ENCODE peak calls at places on chromosomes 5 and 9, in six cellular contexts. G is K562, Y is H1, R is GM12891, X is HepG2, W is GM12878. N is an unnamed sample.
A peak's percentile ranks its signal among the peaks of the same experiment; 100 is the strongest.

GRCh38 chr9:98575379-98576346 is 133.1 kb downstream of the GABBR2 start:
- DNase-seq in G (peak; percentile 92), Y (no peak), R (peak; percentile 58), X (no peak), W (peak; percentile 86), N (peak; percentile 56)

GRCh38 chr5:156094001-156094400 is 233.0 kb upstream of the SGCD start:
- DNase-seq in G (no peak), Y (peak; percentile 10), R (no peak), X (no peak), W (no peak), N (no peak)

GRCh38 chr5:111834926-111835599 is 78.1 kb upstream of the NREP start:
- DNase-seq in G (no peak), Y (no peak), R (no peak), X (no peak), W (no peak), N (no peak)

GRCh38 chr5:34624711-34625110 is 31.4 kb upstream of the RAI14 start:
- DNase-seq in G (no peak), Y (no peak), R (no peak), X (no peak), W (no peak), N (no peak)

GRCh38 chr5:54520940-54521339 is 3.4 kb downstream of the SNX18 start:
- DNase-seq in G (no peak), Y (no peak), R (no peak), X (no peak), W (no peak), N (no peak)

GRCh38 chr5:136133416-136134383 is 1.1 kb downstream of the SMAD5 start:
- DNase-seq in G (peak; percentile 32), Y (no peak), R (no peak), X (peak; percentile 52), W (no peak), N (no peak)

GRCh38 chr9:125756499-125756898 is 9.3 kb downstream of the PBX3 start:
- DNase-seq in G (no peak), Y (no peak), R (no peak), X (no peak), W (no peak), N (no peak)

GRCh38 chr5:180790020-180790419 is 12.6 kb downstream of the MGAT1 start:
- DNase-seq in G (no peak), Y (no peak), R (no peak), X (peak; percentile 48), W (no peak), N (no peak)

GRCh38 chr5:79956173-79956670 is 34.8 kb downstream of the MTX3 start:
- DNase-seq in G (no peak), Y (no peak), R (no peak), X (no peak), W (no peak), N (no peak)

GRCh38 chr5:144531191-144531590 is 360.5 kb downstream of the KCTD16 start:
- DNase-seq in G (no peak), Y (no peak), R (no peak), X (no peak), W (no peak), N (no peak)

GRCh38 chr5:9782806-9783560 is 152.8 kb upstream of the TAS2R1 start:
- DNase-seq in G (no peak), Y (no peak), R (no peak), X (no peak), W (no peak), N (no peak)

GRCh38 chr5:145681686-145682085 is 153.5 kb downstream of the PRELID2 start:
- DNase-seq in G (peak; percentile 75), Y (no peak), R (peak; percentile 14), X (peak; percentile 83), W (peak; percentile 32), N (no peak)

GRCh38 chr9:33164138-33164809 is 2.9 kb downstream of the B4GALT1 start:
- DNase-seq in G (no peak), Y (no peak), R (no peak), X (no peak), W (no peak), N (no peak)
- TF ChIP-seq POLR2A in G (no peak), Y (no peak), R (no peak), X (no peak), W (no peak), N (no peak)

GRCh38 chr5:69238760-69239251 is 4.1 kb downstream of the CDK7 start:
- DNase-seq in G (no peak), Y (no peak), R (no peak), X (no peak), W (no peak), N (no peak)
- TF ChIP-seq TAF1 in G (no peak), Y (no peak), R (no peak), X (no peak), W (no peak), N (no peak)

DNA sequence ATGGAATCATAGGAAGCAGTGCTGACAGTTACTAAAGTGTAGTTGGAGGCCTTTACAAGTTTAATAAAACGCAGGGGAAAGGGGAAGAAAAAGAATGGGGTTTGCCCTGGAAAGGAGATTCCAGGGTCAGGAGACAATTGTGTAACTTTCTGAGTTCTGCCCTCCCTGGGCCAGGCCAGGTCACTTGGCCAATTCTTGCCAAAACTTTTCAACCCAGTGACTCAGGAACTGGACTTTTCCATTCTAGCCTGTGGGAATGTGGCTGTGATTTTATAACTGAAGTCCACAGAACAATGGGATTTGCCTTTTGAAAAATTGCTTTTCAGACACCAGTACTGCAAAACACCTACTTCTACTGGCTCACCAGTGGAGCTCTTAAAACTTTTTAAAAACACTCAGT is 289.8 kb upstream of the ANKRD55 start:
- DNase-seq in G (no peak), Y (no peak), R (no peak), X (no peak), W (no peak), N (no peak)
- TF ChIP-seq POLR2AphosphoS5 in G (no peak), Y (no peak), R (no peak), X (no peak), W (no peak), N (no peak)

DNA sequence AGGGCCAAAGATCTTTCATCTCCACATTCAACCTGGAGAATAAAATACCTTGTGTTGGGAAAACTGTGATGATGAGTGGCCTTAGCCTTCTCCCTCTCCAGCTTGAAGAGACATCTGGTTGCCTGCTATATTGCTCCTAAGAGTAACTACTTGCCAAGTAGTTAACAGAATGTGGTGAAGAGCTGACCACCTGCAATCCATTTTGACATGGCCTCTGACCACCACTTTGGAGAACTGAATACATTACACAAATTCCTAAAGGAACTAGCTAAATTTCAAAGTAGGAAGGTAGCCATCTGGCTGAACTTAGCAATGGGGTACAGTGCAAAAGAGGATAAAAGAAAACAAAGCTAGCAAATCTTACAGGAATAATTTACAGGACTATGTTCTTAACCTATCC is 7.2 kb downstream of the TBCA start:
- DNase-seq in G (no peak), Y (no peak), R (no peak), X (no peak), W (no peak), N (no peak)
- TF ChIP-seq POLR2A in G (no peak), Y (no peak), R (no peak), X (no peak), W (no peak), N (no peak)

GRCh38 chr9:21836437-21837161 is 34.2 kb downstream of the MTAP start:
- DNase-seq in G (no peak), Y (no peak), R (no peak), X (peak; percentile 34), W (no peak), N (no peak)
- TF ChIP-seq TAF1 in G (no peak), Y (no peak), R (no peak), X (no peak), W (no peak), N (no peak)

DNA sequence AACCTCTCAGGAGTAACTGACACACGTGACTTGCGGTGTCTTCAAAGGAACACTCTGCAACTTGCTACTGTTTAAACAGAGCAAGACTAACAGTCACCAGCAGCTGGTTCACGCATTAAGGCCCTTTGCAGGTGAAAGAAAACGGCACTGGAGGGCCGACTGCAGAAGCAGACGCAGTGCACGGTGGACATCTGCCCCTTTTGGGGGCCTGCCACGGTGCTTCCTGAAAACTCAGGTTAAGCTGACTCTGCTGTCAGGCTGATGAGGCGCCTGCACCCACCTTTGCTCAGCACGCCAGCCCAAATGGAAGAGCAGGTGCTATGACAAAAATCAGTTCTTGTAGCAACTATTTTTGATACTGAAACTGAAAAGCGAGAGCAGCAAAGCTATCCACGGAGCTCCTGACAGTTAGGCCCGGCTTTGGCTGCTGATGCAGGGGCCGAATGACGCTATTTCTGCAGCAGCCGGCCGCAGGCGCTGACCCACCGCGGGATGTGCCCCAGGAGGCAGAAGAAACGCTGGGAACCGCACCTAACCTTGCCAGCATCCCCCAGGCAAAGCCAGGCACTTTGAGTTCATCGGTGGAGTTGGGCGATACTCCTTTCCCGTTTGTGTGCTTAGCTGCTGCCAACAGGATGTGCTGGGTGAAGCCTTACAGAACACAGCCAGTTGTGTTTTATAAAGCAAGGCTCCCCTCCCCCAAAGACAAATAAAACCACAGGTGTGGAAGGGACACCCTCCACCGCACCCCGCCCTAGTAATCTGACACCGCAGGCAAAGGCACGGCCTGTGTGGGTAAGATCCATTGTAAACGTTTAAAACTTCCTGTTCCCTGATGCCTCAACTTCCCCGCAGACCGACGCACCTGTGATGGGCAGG is 21.1 kb upstream of the TERT start:
- DNase-seq in G (peak; percentile 56), Y (no peak), R (peak; percentile 72), X (peak; percentile 80), W (peak; percentile 69), N (peak; percentile 77)
- TF ChIP-seq POLR2AphosphoS5 in G (no peak), Y (peak; percentile 61), R (peak; percentile 31), X (no peak), W (peak; percentile 62), N (peak; percentile 84)

DNA sequence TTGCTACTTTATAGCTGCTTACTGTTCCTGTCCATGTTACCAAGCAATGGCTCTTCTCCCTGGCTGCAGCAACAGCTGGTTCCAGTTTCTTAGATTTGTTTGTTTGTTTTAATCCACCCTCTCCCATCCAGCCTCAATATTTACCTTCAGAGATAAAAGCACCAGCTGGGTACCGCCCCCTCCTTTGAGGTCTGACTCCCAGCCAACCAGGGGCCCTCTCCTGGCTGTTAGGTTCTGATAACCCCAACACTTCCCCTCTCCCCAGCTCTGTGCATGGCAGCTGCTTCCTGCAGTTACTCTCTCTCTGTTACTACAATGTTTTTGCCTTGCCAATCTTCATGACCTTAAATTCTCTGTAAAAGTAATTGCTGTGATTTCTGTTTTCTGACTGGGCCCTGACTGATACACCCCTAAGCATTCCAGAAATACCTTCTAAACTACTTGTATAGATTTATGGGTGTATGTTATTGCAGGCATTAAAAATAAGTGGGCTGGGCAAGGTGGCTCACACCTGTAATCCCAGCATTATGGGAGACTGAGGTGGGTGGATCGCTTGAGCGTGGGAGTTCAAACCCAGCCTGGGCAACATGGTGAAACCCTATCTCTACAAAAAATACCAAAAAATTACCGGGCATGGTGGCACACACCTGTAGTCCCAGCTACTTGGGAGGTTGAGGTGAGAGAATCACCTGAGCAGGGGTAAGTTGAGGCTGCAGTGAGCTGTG is 2.6 kb upstream of the GCNT1 start:
- DNase-seq in G (peak; percentile 25), Y (no peak), R (no peak), X (peak; percentile 89), W (no peak), N (peak; percentile 34)
- TF ChIP-seq POLR2A in G (no peak), Y (no peak), R (no peak), X (no peak), W (no peak), N (no peak)